ENCODE peak calls at places on chromosomes 6 and 20, in six cellular contexts. One of them, this sample, is unnamed.

GRCh38 chr6:118356054-118356453 is 192.0 kb upstream of the PLN start:
- DNase-seq in HEK293T: no peak
- DNase-seq in NCI-H2029: no peak
- DNase-seq in EL: no peak
- DNase-seq in PC-3: no peak
- DNase-seq in adrenal gland: no peak
- DNase-seq in this sample: no peak

GRCh38 chr6:97726378-97726777 is 443.4 kb upstream of the MMS22L start:
- DNase-seq in PC-3: peak
- DNase-seq in HEK293T: peak
- DNase-seq in adrenal gland: no peak
- DNase-seq in EL: no peak
- DNase-seq in NCI-H2029: no peak
- DNase-seq in this sample: no peak

GRCh38 chr6:89952696-89953095 is 58.4 kb downstream of the GJA10 start:
- DNase-seq in HEK293T: no peak
- DNase-seq in NCI-H2029: no peak
- DNase-seq in adrenal gland: no peak
- DNase-seq in EL: peak
- DNase-seq in PC-3: peak
- DNase-seq in this sample: peak

GRCh38 chr6:89034586-89035251 is 45.8 kb upstream of the PNRC1 start:
- DNase-seq in NCI-H2029: no peak
- DNase-seq in EL: peak
- DNase-seq in HEK293T: no peak
- DNase-seq in PC-3: no peak
- DNase-seq in adrenal gland: peak
- DNase-seq in this sample: peak

GRCh38 chr20:22568872-22569344 is 15.5 kb downstream of the FOXA2 start:
- DNase-seq in PC-3: no peak
- DNase-seq in adrenal gland: no peak
- DNase-seq in NCI-H2029: no peak
- DNase-seq in EL: no peak
- DNase-seq in HEK293T: no peak
- DNase-seq in this sample: no peak

GRCh38 chr6:133681880-133682279 is 207.0 kb upstream of the TCF21 start:
- DNase-seq in HEK293T: no peak
- DNase-seq in EL: no peak
- DNase-seq in NCI-H2029: no peak
- DNase-seq in PC-3: no peak
- DNase-seq in adrenal gland: no peak
- DNase-seq in this sample: no peak

GRCh38 chr20:53707341-53708102 is 113.9 kb upstream of the ZNF217 start:
- DNase-seq in HEK293T: no peak
- DNase-seq in EL: peak
- DNase-seq in PC-3: peak
- DNase-seq in adrenal gland: no peak
- DNase-seq in NCI-H2029: no peak
- DNase-seq in this sample: peak

GRCh38 chr6:164579035-164579434 is 730.4 kb downstream of the C6orf118 start:
- DNase-seq in NCI-H2029: no peak
- DNase-seq in EL: no peak
- DNase-seq in PC-3: no peak
- DNase-seq in adrenal gland: no peak
- DNase-seq in HEK293T: no peak
- DNase-seq in this sample: no peak

GRCh38 chr20:49091762-49092161 is 45.6 kb downstream of the CSE1L start:
- DNase-seq in NCI-H2029: no peak
- DNase-seq in EL: no peak
- DNase-seq in HEK293T: no peak
- DNase-seq in adrenal gland: no peak
- DNase-seq in PC-3: no peak
- DNase-seq in this sample: no peak

GRCh38 chr6:141675957-141676356 is 456.8 kb upstream of the GJE1 start:
- DNase-seq in HEK293T: no peak
- DNase-seq in adrenal gland: no peak
- DNase-seq in EL: peak
- DNase-seq in NCI-H2029: no peak
- DNase-seq in PC-3: peak
- DNase-seq in this sample: no peak

GRCh38 chr6:137115653-137116052 is 57.8 kb downstream of the IL22RA2 start:
- DNase-seq in NCI-H2029: peak
- DNase-seq in adrenal gland: no peak
- DNase-seq in PC-3: no peak
- DNase-seq in EL: no peak
- DNase-seq in HEK293T: no peak
- DNase-seq in this sample: no peak